ENCODE peak calls at places on chromosomes 3 and 15, in four cellular contexts. M is fibroblast of lung, T is pancreas, H is ovary. E is an unnamed sample.
A peak's percentile ranks its signal among the peaks of the same experiment; 100 is the strongest.

GRCh38 chr3:139299261-139300132 is 44.3 kb upstream of the MRPS22 start:
- DNase-seq in M (peak; percentile 25), T (peak; percentile 87), H (peak; percentile 55), E (no peak)

GRCh38 chr3:181739628-181740027 is 27.9 kb downstream of the SOX2 start:
- DNase-seq in M (no peak), T (no peak), H (no peak), E (peak; percentile 70)

GRCh38 chr3:157175678-157176077 is 15.7 kb upstream of the CCNL1 start:
- DNase-seq in M (peak; percentile 33), T (no peak), H (peak; percentile 59), E (peak; percentile 76)

GRCh38 chr15:72315706-72316370 is 4.1 kb downstream of the CELF6 start:
- DNase-seq in M (peak; percentile 21), T (no peak), H (no peak), E (no peak)

GRCh38 chr3:76547674-76548073 is 492.2 kb upstream of the ROBO2 start:
- DNase-seq in M (no peak), T (no peak), H (no peak), E (no peak)

GRCh38 chr15:84934942-84935729 is 46.5 kb upstream of the PDE8A start:
- DNase-seq in M (no peak), T (no peak), H (no peak), E (no peak)

GRCh38 chr3:107369791-107370190 is 7.4 kb upstream of the CCDC54 start:
- DNase-seq in M (peak; percentile 32), T (no peak), H (no peak), E (no peak)

GRCh38 chr3:152365766-152366593 is 97.3 kb downstream of the MBNL1 start:
- DNase-seq in M (peak; percentile 48), T (no peak), H (no peak), E (no peak)

GRCh38 chr15:90221251-90221900 is 12.4 kb downstream of the CIB1 start:
- DNase-seq in M (peak; percentile 92), T (peak; percentile 92), H (peak; percentile 76), E (peak; percentile 87)

GRCh38 chr3:52531636-52532516 is 1.8 kb downstream of the NT5DC2 start:
- DNase-seq in M (no peak), T (no peak), H (peak; percentile 37), E (no peak)

GRCh38 chr3:125077864-125078263 is 22.1 kb upstream of the HEG1 start:
- DNase-seq in M (no peak), T (no peak), H (no peak), E (no peak)

GRCh38 chr15:63504979-63505841 is 817 bp downstream of the USP3 start:
- DNase-seq in M (peak; percentile 62), T (peak; percentile 80), H (peak; percentile 70), E (peak; percentile 85)

GRCh38 chr15:67820992-67821783 is 4.1 kb upstream of the SKOR1 start:
- DNase-seq in M (peak; percentile 56), T (peak; percentile 84), H (peak; percentile 76), E (peak; percentile 66)

GRCh38 chr3:71101014-71101413 is 482.5 kb downstream of the FOXP1 start:
- DNase-seq in M (no peak), T (no peak), H (no peak), E (no peak)

GRCh38 chr15:67836477-67836876 is 3.4 kb downstream of the RNU6-1 start:
- DNase-seq in M (peak; percentile 60), T (no peak), H (peak; percentile 59), E (peak; percentile 65)

GRCh38 chr3:43176666-43177065 is 70.8 kb upstream of the POMGNT2 start:
- DNase-seq in M (no peak), T (no peak), H (no peak), E (no peak)

GRCh38 chr3:105611304-105612192 is 244.8 kb downstream of the ALCAM start:
- DNase-seq in M (no peak), T (no peak), H (no peak), E (no peak)

GRCh38 chr3:189941679-189942078 is 179.0 kb downstream of the P3H2 start:
- DNase-seq in M (peak; percentile 9), T (no peak), H (no peak), E (no peak)

GRCh38 chr3:44342191-44342790 is 3.7 kb downstream of the TCAIM start:
- DNase-seq in M (peak; percentile 89), T (no peak), H (no peak), E (no peak)

GRCh38 chr15:77607111-77607893 is 25.4 kb downstream of the LINGO1 start:
- DNase-seq in M (no peak), T (no peak), H (no peak), E (no peak)

GRCh38 chr15:98292442-98293240 is 332.1 kb downstream of the ARRDC4 start:
- DNase-seq in M (peak; percentile 12), T (peak; percentile 75), H (no peak), E (peak; percentile 73)

GRCh38 chr3:106552401-106553043 is 683.7 kb upstream of the CBLB start:
- DNase-seq in M (no peak), T (no peak), H (no peak), E (no peak)

GRCh38 chr15:71545223-71545760 is 265.1 kb upstream of the NR2E3 start:
- DNase-seq in M (no peak), T (no peak), H (no peak), E (no peak)

GRCh38 chr15:68205949-68206539 is 912 bp upstream of the CALML4 start:
- DNase-seq in M (no peak), T (no peak), H (no peak), E (peak; percentile 37)

GRCh38 chr3:183061431-183062172 is 37.7 kb downstream of the MCCC1 start:
- DNase-seq in M (peak; percentile 58), T (no peak), H (no peak), E (no peak)

GRCh38 chr3:54094926-54095325 is 27.4 kb upstream of the CACNA2D3 start:
- DNase-seq in M (peak; percentile 5), T (no peak), H (no peak), E (no peak)

GRCh38 chr15:39250460-39251186 is 330.3 kb upstream of the THBS1 start:
- DNase-seq in M (no peak), T (no peak), H (no peak), E (no peak)

GRCh38 chr15:59642351-59642750 is 15.0 kb downstream of the GTF2A2 start:
- DNase-seq in M (peak; percentile 19), T (no peak), H (no peak), E (no peak)

GRCh38 chr3:100521439-100521845 is 29.0 kb downstream of the TMEM45A start:
- DNase-seq in M (no peak), T (no peak), H (no peak), E (no peak)

GRCh38 chr3:1346386-1346785 is 253.6 kb downstream of the CNTN6 start:
- DNase-seq in M (no peak), T (no peak), H (no peak), E (no peak)

GRCh38 chr3:108088697-108089096 is 2.1 kb downstream of the CD47 start:
- DNase-seq in M (peak; percentile 12), T (no peak), H (no peak), E (no peak)

GRCh38 chr3:98339031-98339430 is 14.6 kb upstream of the OR5K4 start:
- DNase-seq in M (no peak), T (no peak), H (no peak), E (no peak)

GRCh38 chr15:92377083-92377789 is 16.4 kb upstream of the ST8SIA2 start:
- DNase-seq in M (no peak), T (no peak), H (no peak), E (no peak)

GRCh38 chr15:27475395-27475794 is 504.4 kb downstream of the GABRG3 start:
- DNase-seq in M (no peak), T (no peak), H (no peak), E (no peak)
- TF ChIP-seq CTCF in M (no peak), T (no peak), H (no peak), E (no peak)

GRCh38 chr15:33941279-33942063 is 26.8 kb upstream of the CHRM5 start:
- DNase-seq in M (no peak), T (no peak), H (no peak), E (no peak)
- H3K27me3 ChIP-seq in M (no peaks in the 10 kb centered on the region), T (no peaks in the 10 kb centered on the region), H (no peaks in the 10 kb centered on the region), E (no peaks in the 10 kb centered on the region)

GRCh38 chr15:81223346-81223971 is 26.8 kb downstream of the IL16 start:
- DNase-seq in M (no peak), T (no peak), H (no peak), E (no peak)

GRCh38 chr15:81225161-81225671 is 28.5 kb downstream of the IL16 start:
- DNase-seq in M (no peak), T (no peak), H (no peak), E (peak; percentile 45)

GRCh38 chr15:81222007-81222406 is 25.3 kb downstream of the IL16 start:
- DNase-seq in M (no peak), T (no peak), H (no peak), E (no peak)

GRCh38 chr15:81221449-81221848 is 24.8 kb downstream of the IL16 start:
- DNase-seq in M (no peak), T (no peak), H (no peak), E (no peak)

DNA sequence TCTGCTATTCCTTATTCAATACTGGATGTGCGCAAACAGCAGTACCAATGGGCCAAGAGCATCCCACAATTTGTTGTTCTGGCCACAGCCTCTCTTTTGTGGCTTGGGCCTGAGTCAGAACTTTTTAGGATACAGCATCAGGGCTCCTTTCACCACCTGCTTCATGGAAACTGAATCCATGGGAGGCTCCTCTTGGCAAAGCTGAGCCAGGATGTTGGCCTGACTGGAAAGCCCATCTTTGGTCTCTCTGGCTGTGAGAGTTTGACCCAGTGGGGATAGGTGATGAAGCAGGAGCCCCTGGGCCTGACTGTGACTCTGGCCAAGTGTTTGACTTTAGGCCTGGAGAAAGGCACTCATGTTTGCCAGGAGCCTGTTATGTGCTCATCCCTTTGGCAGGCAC is 27.6 kb downstream of the IL16 start:
- DNase-seq in M (no peak), T (no peak), H (no peak), E (no peak)
- H3K27ac ChIP-seq in M (no peak overlapping the region), T (no peak overlapping the region), H (no peak overlapping the region), E (peak overlapping the region; percentile 74)

GRCh38 chr15:31438601-31439265 is 112.1 kb downstream of the KLF13 start:
- DNase-seq in M (no peak), T (no peak), H (no peak), E (no peak)

GRCh38 chr15:31444844-31445243 is 118.2 kb downstream of the KLF13 start:
- DNase-seq in M (no peak), T (no peak), H (no peak), E (no peak)

GRCh38 chr15:31440754-31441298 is 114.2 kb downstream of the KLF13 start:
- DNase-seq in M (peak; percentile 24), T (peak; percentile 67), H (peak; percentile 62), E (peak; percentile 52)

GRCh38 chr15:31439328-31439727 is 112.7 kb downstream of the KLF13 start:
- DNase-seq in M (no peak), T (no peak), H (no peak), E (no peak)

DNA sequence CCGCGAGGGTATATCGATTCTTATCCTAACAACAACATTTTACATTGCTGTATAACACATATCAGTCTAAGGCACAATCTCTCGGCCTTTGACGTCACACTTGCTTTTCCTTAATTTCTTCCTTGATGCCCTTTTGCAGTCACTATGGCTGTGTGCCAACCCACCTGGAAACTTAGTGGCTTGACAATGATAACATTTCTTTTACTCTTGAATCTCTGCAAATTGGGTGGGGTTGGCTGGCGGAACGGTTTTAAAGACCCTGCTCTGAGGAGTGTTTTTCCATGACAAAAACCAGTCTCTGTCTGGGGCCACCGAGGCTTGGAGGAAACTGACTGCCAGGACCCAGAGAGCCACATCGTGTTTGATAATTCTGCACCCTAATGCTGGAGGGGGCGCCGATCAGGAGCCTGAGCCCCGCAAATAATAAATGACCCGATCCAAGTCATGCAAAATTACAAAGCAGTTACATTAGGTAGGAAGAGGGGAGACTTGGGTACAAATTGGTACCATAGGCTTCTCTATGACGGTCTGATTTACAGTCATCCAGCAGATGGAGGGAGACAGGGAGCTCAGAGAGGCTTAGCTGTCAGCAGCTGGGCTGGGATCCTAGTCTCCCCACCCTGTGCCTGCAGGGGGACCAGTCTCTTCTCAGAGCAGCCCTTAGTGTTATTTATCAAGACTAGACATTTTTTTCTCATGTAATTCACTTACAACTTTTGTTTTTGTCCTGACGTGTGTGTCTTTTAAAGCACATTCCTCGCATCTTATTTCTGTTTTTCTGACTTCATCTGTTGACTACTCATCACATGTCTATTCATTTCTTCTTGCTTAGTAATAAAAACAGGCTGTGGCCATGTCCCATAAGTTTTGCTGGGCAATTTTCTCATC is 115.8 kb downstream of the KLF13 start:
- DNase-seq in M (peak; percentile 89), T (no peak), H (no peak), E (no peak)
- TF ChIP-seq CTCF in M (peak; percentile 43), T (no peak), H (no peak), E (no peak)

E was measured in testis.